ENCODE peak calls at places on chromosomes 6 and 20, in nine cellular contexts. V is body of pancreas, I is stomach, Z is A549, R is uterus, M is breast epithelium, S is GM12891, X is heart left ventricle, Q is adrenal gland. E is an unnamed sample.

GRCh38 chr6:24494726-24495515 is at the start of gene ALDH5A1:
- DNase-seq in V (peak; percentile 63), I (peak; percentile 72), Z (peak; percentile 48), R (peak; percentile 69), M (peak; percentile 37), S (peak; percentile 60), X (peak; percentile 84), Q (peak; percentile 73), E (peak; percentile 85)

GRCh38 chr20:47642624-47643023 is 140.9 kb downstream of the NCOA3 start:
- DNase-seq in V (no peak), I (no peak), Z (peak; percentile 38), R (no peak), M (no peak), S (no peak), X (no peak), Q (no peak), E (no peak)

GRCh38 chr20:33908351-33908750 is 85.4 kb upstream of the RALY start:
- DNase-seq in V (no peak), I (no peak), Z (no peak), R (no peak), M (no peak), S (no peak), X (no peak), Q (no peak), E (no peak)

GRCh38 chr6:105322499-105323231 is 80.2 kb downstream of the PREP start:
- DNase-seq in V (no peak), I (no peak), Z (no peak), R (no peak), M (no peak), S (no peak), X (no peak), Q (no peak), E (no peak)

GRCh38 chr20:63952210-63952535 is 4.0 kb downstream of the UCKL1 start:
- DNase-seq in V (no peak), I (no peak), Z (no peak), R (no peak), M (no peak), S (no peak), X (no peak), Q (no peak), E (no peak)

GRCh38 chr6:103036846-103037245 is 1643.3 kb downstream of the GRIK2 start:
- DNase-seq in V (no peak), I (no peak), Z (no peak), R (no peak), M (no peak), S (no peak), X (no peak), Q (no peak), E (no peak)

GRCh38 chr6:108914235-108915022 is 66.2 kb downstream of the ARMC2 start:
- DNase-seq in V (peak; percentile 24), I (no peak), Z (peak; percentile 19), R (no peak), M (no peak), S (no peak), X (no peak), Q (no peak), E (peak; percentile 68)

GRCh38 chr6:89950446-89950845 is 56.2 kb downstream of the GJA10 start:
- DNase-seq in V (no peak), I (no peak), Z (no peak), R (no peak), M (no peak), S (no peak), X (no peak), Q (no peak), E (no peak)

GRCh38 chr6:107578642-107579332 is 88.9 kb downstream of the SOBP start:
- DNase-seq in V (no peak), I (no peak), Z (no peak), R (no peak), M (no peak), S (no peak), X (no peak), Q (no peak), E (no peak)

GRCh38 chr6:26223677-26224546 is 136.7 kb downstream of the HFE start:
- DNase-seq in V (no peak), I (peak; percentile 75), Z (peak; percentile 63), R (peak; percentile 56), M (peak; percentile 71), S (no peak), X (peak; percentile 70), Q (peak; percentile 81), E (peak; percentile 91)
- TF ChIP-seq POLR2A in V (peak; percentile 60), I (no peak), Z (no peak), R (peak; percentile 72), M (peak; percentile 36), S (peak; percentile 49), X (peak; percentile 63), Q (peak; percentile 27), E (peak; percentile 74)

GRCh38 chr6:36098920-36099647 is 31.2 kb upstream of the MAPK13 start:
- DNase-seq in V (no peak), I (no peak), Z (no peak), R (no peak), M (no peak), S (no peak), X (no peak), Q (no peak), E (peak; percentile 65)

GRCh38 chr6:36098253-36098919 is 31.9 kb upstream of the MAPK13 start:
- DNase-seq in V (no peak), I (no peak), Z (no peak), R (no peak), M (no peak), S (no peak), X (no peak), Q (no peak), E (no peak)

GRCh38 chr6:36094238-36094637 is 36.1 kb upstream of the MAPK13 start:
- DNase-seq in V (no peak), I (no peak), Z (no peak), R (no peak), M (no peak), S (no peak), X (no peak), Q (no peak), E (no peak)

GRCh38 chr6:36094786-36095496 is 35.4 kb upstream of the MAPK13 start:
- DNase-seq in V (peak; percentile 84), I (peak; percentile 90), Z (peak; percentile 55), R (peak; percentile 81), M (peak; percentile 70), S (peak; percentile 23), X (peak; percentile 87), Q (peak; percentile 67), E (peak; percentile 87)

GRCh38 chr6:36095497-36096391 is 34.6 kb upstream of the MAPK13 start:
- DNase-seq in V (no peak), I (peak; percentile 43), Z (no peak), R (no peak), M (no peak), S (no peak), X (no peak), Q (no peak), E (no peak)
- TF ChIP-seq POLR2A in V (no peak), I (no peak), Z (no peak), R (no peak), M (no peak), S (no peak), X (no peak), Q (no peak), E (no peak)

DNA sequence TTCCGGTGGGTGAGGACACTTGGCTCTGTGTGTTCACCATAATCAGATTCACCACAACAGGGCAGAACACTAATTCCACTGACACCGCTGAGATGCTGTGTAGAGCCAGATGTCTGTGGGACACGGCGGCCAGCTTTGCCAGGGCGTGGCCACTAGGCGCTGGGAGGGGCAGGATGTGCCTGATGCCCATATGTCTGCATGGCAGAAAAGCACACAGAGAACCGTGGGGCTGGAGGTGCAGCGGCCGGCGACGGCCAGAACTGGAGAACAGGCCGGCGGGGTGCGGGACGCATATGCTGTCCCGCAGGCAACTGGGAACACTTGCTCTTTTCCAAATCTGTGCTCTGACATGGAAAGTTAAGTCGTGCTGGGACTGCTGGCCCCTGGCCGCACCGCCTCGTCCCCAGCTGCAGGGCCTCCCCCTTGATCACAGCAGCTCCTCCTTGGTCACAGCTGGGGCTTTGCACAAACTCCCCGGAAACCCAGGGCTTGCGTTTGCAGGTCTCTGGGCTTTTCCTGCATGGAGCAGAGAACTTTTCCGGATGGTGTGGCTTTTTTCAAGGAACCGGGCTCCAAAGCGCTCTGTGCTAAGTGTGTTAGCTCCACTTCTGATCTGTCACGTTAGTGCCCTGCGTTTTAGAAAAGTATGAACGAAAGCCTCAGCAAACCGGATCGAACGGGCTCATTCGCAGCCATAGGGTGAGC is 31.1 kb downstream of the NTSR1 start:
- DNase-seq in V (no peak), I (no peak), Z (no peak), R (no peak), M (no peak), S (no peak), X (peak; percentile 28), Q (no peak), E (no peak)
- TF ChIP-seq POLR2A in V (no peak), I (no peak), Z (no peak), R (no peak), M (no peak), S (no peak), X (no peak), Q (no peak), E (no peak)

DNA sequence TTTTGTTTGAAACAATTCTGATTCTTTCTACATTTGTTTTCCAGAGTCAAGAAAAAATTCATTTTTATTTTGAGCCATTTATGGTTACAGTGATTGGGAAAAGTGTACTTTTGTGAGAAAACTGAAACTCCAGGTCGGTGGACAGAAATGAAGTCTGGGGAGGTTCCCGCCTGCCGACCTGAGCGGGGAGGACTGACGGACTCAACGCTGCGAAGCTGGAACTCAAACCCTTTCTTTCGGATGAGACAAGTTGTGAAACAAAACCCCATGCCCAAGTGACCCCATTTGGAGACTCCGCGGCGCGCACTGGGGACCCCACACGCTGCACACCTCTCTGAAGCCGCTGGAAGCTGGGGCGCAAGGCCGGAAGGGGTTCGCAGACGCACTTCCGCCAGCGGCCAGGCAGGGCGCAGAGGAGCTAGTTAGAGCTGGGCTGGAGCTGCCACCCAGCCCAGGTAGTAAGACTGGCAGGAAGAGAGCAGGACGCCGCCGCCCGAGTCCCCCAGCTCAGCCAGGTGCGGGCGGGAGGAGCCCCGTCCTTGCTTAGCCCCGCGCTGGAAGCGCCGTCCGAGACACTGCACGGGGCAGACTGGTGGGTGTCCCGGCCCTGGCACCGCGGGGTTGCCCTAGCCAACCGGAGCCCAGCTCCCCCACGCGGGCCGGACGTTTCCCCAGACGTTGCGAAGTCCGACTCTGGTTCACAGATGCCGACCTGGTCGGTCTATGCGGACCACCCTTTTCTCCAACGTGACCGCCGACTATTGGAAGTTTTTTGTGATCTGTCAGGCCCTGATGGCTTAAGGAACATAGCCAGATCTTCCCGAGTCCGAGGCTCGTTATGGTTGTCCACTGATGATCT is 19.8 kb upstream of the ZSCAN16 start:
- DNase-seq in V (peak; percentile 85), I (peak; percentile 86), Z (peak; percentile 76), R (peak; percentile 71), M (peak; percentile 71), S (peak; percentile 86), X (peak; percentile 86), Q (peak; percentile 80), E (peak; percentile 91)
- TF ChIP-seq POLR2A in V (peak; percentile 92), I (no peak), Z (peak; percentile 81), R (peak; percentile 67), M (peak; percentile 47), S (peak; percentile 88), X (peak; percentile 76), Q (peak; percentile 26), E (peak; percentile 98)

DNA sequence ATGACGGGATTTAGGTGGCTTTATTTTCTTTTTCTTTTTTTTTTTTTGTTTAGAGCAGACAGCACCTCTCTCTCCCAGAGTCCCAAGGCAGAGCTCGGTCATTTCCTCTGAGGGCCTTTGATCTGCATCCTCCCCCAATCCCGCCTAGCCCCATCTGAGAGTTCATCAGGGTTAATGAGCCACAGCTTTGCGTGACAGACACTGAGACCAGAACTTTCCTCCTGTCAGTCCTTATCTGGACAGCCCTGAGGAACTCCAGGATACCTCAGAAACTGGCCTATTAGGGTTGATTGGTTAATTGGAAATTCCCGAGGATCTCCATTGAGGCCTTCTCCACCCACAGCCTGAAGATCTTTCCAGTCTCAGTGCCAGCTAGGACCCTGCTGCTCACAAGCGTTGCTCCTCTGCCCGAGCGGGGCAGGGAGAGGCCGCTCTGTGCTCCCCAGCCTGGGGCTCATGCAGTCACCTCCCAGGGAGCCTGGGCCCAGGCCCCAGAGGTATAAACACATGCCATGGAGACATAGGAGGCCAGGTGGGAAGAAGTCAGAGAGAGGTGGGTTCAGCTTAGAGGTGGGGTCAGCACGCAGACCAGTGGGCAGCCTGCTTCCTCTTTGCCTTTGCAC is 1.4 kb upstream of the LRRN4 start:
- DNase-seq in V (no peak), I (no peak), Z (no peak), R (no peak), M (no peak), S (no peak), X (no peak), Q (no peak), E (no peak)
- TF ChIP-seq POLR2A in V (no peak), I (no peak), Z (no peak), R (no peak), M (no peak), S (no peak), X (no peak), Q (no peak), E (no peak)

E was measured in erythroblast.